ENCODE peak calls at places on chromosome 22, in eight cellular contexts. P, Z, Y, D, L, O, K and V are unnamed samples.

GRCh38 chr22:36377022-36377631 is 10.6 kb downstream of the MYH9 start:
- DNase-seq in P (no peak), Z (no peak), Y (no peak), D (no peak), L (no peak), O (no peak), K (no peak), V (no peak)

GRCh38 chr22:39658367-39658766 is 87.8 kb downstream of the CACNA1I start:
- DNase-seq in P (no peak), Z (no peak), Y (no peak), D (no peak), L (no peak), O (no peak), K (no peak), V (no peak)

GRCh38 chr22:48840112-48840949 is 987.3 kb downstream of the BRD1 start:
- DNase-seq in P (no peak), Z (no peak), Y (no peak), D (no peak), L (no peak), O (no peak), K (no peak), V (no peak)

GRCh38 chr22:40322061-40322460 is 24.2 kb upstream of the ADSL start:
- DNase-seq in P (no peak), Z (no peak), Y (no peak), D (no peak), L (no peak), O (no peak), K (no peak), V (no peak)

GRCh38 chr22:50474711-50475651 is at the start of gene SBF1:
- DNase-seq in P (peak), Z (peak), Y (no peak), D (peak), L (peak), O (peak), K (peak), V (no peak)

GRCh38 chr22:36330127-36330526 is 57.6 kb downstream of the MYH9 start:
- DNase-seq in P (no peak), Z (no peak), Y (no peak), D (no peak), L (no peak), O (no peak), K (no peak), V (no peak)

GRCh38 chr22:22820626-22821025 is 67.0 kb upstream of the IGLL5 start:
- DNase-seq in P (no peak), Z (no peak), Y (no peak), D (no peak), L (no peak), O (no peak), K (no peak), V (no peak)

GRCh38 chr22:27213766-27214581 is 556.6 kb downstream of the MIAT start:
- DNase-seq in P (no peak), Z (no peak), Y (no peak), D (peak), L (no peak), O (no peak), K (no peak), V (no peak)

GRCh38 chr22:35328472-35328885 is 28.8 kb downstream of the TOM1 start:
- DNase-seq in P (no peak), Z (no peak), Y (no peak), D (peak), L (peak), O (no peak), K (no peak), V (no peak)

GRCh38 chr22:37848587-37849088 is 581 bp upstream of the EIF3L start:
- DNase-seq in P (peak), Z (no peak), Y (no peak), D (peak), L (peak), O (no peak), K (peak), V (no peak)

GRCh38 chr22:47152938-47153337 is 390.5 kb downstream of the TBC1D22A start:
- DNase-seq in P (no peak), Z (no peak), Y (no peak), D (no peak), L (no peak), O (no peak), K (no peak), V (no peak)

GRCh38 chr22:27113211-27114030 is 456.0 kb downstream of the MIAT start:
- DNase-seq in P (peak), Z (no peak), Y (no peak), D (peak), L (peak), O (no peak), K (no peak), V (no peak)

GRCh38 chr22:22558972-22559603 is at the start of gene PRAME:
- DNase-seq in P (peak), Z (peak), Y (peak), D (peak), L (peak), O (peak), K (peak), V (peak)

GRCh38 chr22:50136431-50137047 is 34.0 kb upstream of the PANX2 start:
- DNase-seq in P (no peak), Z (no peak), Y (no peak), D (no peak), L (no peak), O (no peak), K (no peak), V (peak)

GRCh38 chr22:20412474-20413216 is 18.7 kb downstream of the ZNF74 start:
- DNase-seq in P (no peak), Z (no peak), Y (no peak), D (no peak), L (no peak), O (no peak), K (no peak), V (no peak)

GRCh38 chr22:25970996-25971811 is 198.1 kb upstream of the SEZ6L start:
- DNase-seq in P (no peak), Z (no peak), Y (peak), D (no peak), L (no peak), O (peak), K (peak), V (no peak)

GRCh38 chr22:46062971-46063631 is 86.1 kb upstream of the WNT7B start:
- DNase-seq in P (no peak), Z (no peak), Y (no peak), D (no peak), L (no peak), O (no peak), K (no peak), V (no peak)

GRCh38 chr22:50053861-50054260 is 4.2 kb downstream of the TTLL8 start:
- DNase-seq in P (no peak), Z (no peak), Y (no peak), D (no peak), L (no peak), O (no peak), K (no peak), V (no peak)

GRCh38 chr22:21643533-21644357 is 1.6 kb downstream of the SDF2L1 start:
- DNase-seq in P (no peak), Z (peak), Y (no peak), D (no peak), L (no peak), O (no peak), K (no peak), V (no peak)

GRCh38 chr22:23163665-23164064 is 16.6 kb upstream of the BCR start:
- DNase-seq in P (no peak), Z (no peak), Y (no peak), D (no peak), L (no peak), O (no peak), K (no peak), V (no peak)

GRCh38 chr22:46075764-46076531 is 74.4 kb upstream of the PPARA start:
- DNase-seq in P (no peak), Z (no peak), Y (no peak), D (no peak), L (no peak), O (no peak), K (no peak), V (no peak)

GRCh38 chr22:47619631-47620030 is 857.2 kb downstream of the TBC1D22A start:
- DNase-seq in P (no peak), Z (no peak), Y (no peak), D (no peak), L (no peak), O (no peak), K (no peak), V (no peak)

GRCh38 chr22:20141186-20142077 is 9.4 kb downstream of the CCDC188 start:
- DNase-seq in P (no peak), Z (no peak), Y (no peak), D (no peak), L (no peak), O (no peak), K (no peak), V (no peak)

GRCh38 chr22:46049726-46050450 is 72.9 kb upstream of the WNT7B start:
- DNase-seq in P (no peak), Z (no peak), Y (no peak), D (no peak), L (no peak), O (no peak), K (no peak), V (no peak)

GRCh38 chr22:38873469-38874411 is 1.7 kb upstream of the CBX6 start:
- DNase-seq in P (no peak), Z (no peak), Y (no peak), D (no peak), L (no peak), O (peak), K (no peak), V (no peak)

GRCh38 chr22:26974914-26975313 is 317.5 kb downstream of the MIAT start:
- DNase-seq in P (no peak), Z (no peak), Y (no peak), D (no peak), L (no peak), O (no peak), K (no peak), V (no peak)

GRCh38 chr22:46595545-46595944 is 24.6 kb upstream of the GRAMD4 start:
- DNase-seq in P (no peak), Z (no peak), Y (no peak), D (no peak), L (no peak), O (no peak), K (no peak), V (no peak)

GRCh38 chr22:46854125-46854870 is 91.8 kb downstream of the TBC1D22A start:
- DNase-seq in P (no peak), Z (peak), Y (no peak), D (peak), L (no peak), O (no peak), K (peak), V (no peak)

GRCh38 chr22:20465759-20466077 is 28.1 kb upstream of the SCARF2 start:
- DNase-seq in P (no peak), Z (no peak), Y (no peak), D (no peak), L (no peak), O (no peak), K (no peak), V (no peak)

GRCh38 chr22:22103078-22103593 is 120.5 kb upstream of the TOP3B start:
- DNase-seq in P (peak), Z (peak), Y (no peak), D (no peak), L (no peak), O (no peak), K (peak), V (no peak)

GRCh38 chr22:40400173-40400572 is 29.8 kb downstream of the SGSM3 start:
- DNase-seq in P (no peak), Z (no peak), Y (no peak), D (no peak), L (no peak), O (peak), K (no peak), V (no peak)

GRCh38 chr22:48749555-48750227 is 1078.0 kb downstream of the BRD1 start:
- DNase-seq in P (no peak), Z (no peak), Y (no peak), D (no peak), L (no peak), O (no peak), K (no peak), V (no peak)

GRCh38 chr22:20636945-20637344 is 129.5 kb downstream of the MED15 start:
- DNase-seq in P (no peak), Z (no peak), Y (no peak), D (no peak), L (no peak), O (no peak), K (no peak), V (no peak)

DNA sequence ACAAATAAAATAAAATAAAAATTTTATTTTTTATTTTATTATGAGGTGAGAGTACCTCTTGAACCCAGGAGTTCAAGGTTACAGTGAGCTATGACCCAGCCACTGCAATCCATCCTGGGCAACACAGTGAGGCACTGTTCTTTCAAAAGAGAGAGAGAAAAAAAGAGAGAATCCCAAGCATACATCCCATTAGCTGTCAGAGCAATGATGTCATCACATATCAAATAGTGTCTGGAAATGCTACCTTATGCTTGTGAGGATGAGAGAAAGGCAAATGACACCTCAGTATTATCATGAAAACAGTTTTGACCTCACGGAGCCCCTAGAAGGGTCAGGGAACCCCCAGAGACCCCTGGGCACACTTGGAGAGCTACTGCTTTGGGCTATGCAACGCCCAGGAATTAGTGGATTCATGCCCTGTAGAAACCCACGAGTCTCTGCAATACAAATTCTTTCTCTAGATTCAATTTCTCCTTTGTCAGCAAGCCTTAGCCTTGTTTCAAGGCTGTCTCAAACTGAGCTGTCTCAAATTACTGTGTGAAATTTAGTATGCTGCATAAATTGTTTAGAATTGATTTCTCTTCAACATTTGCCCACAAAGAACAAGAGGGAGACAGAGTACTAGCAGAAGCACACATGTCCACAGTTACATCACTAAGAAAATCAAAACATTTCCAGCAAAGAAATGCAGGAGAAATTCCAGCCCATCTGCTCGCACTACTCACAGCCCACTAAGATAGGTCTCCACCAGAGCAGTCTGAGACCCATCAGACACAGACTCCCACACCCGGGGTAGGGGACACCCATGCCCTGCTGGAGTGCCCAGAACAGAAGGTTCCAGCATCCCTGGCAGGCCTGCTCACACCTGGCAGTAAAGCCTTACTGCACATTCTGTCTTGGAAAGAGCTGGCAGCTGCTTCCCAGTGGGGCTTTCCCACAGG is 18.1 kb downstream of the DGCR2 start:
- DNase-seq in P (no peak), Z (no peak), Y (no peak), D (no peak), L (no peak), O (no peak), K (no peak), V (no peak)
- TF ChIP-seq POLR2AphosphoS5 in P (no peak), Z (no peak), Y (no peak), D (no peak), L (no peak), O (no peak), K (no peak), V (no peak)

GRCh38 chr22:24496234-24496633 is 1.1 kb downstream of the UPB1 start:
- DNase-seq in P (no peak), Z (no peak), Y (no peak), D (no peak), L (no peak), O (no peak), K (no peak), V (no peak)

GRCh38 chr22:24496661-24497060 is 1.5 kb downstream of the UPB1 start:
- DNase-seq in P (no peak), Z (no peak), Y (no peak), D (no peak), L (no peak), O (no peak), K (no peak), V (no peak)

GRCh38 chr22:24495365-24495675 is 188 bp downstream of the UPB1 start:
- DNase-seq in P (no peak), Z (no peak), Y (no peak), D (no peak), L (no peak), O (no peak), K (no peak), V (no peak)

GRCh38 chr22:24494182-24494534 is 974 bp upstream of the UPB1 start:
- DNase-seq in P (no peak), Z (no peak), Y (no peak), D (no peak), L (no peak), O (no peak), K (no peak), V (no peak)

DNA sequence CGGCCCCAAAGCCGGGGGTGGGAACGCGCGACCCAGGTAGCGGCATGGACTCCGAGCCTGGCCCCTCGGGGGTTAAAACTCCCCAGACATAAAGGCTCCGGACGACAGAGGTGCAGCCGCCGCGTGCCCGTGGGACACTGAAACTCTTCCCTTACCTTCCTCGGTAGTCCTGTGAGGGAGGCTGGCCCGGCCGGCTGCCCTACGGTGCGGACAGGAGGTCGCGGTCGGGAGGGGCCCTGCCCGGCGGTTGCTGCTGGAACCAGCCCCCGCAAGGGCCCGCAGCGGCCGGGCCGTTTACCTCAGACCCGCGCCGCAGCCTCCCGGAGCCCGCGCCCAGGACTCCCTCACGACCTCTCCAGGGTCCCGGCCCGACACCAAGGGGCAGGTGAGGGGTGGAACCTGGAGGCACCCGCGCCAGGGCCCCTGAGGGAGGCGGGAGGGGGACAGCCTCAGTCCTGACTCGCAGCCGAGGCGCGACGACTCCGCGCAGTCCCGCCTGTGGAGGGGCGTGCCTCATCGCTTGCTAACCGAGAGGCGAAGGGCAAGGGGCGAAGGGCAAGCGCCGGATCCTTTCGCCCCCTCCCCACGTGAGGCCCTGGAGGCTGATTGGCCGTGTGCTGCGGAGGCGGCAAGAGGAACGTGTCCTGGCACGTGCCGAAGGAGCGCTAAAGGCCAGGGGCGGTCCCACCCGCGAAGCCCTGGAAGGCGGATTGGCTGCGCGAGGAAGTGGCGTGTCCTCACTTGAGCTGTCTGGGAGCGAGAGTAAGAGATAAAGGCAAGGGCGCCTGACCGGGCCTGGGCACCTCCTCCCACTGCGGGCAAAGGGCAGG is at the start of gene UPB1:
- DNase-seq in P (no peak), Z (no peak), Y (no peak), D (no peak), L (no peak), O (no peak), K (peak), V (no peak)
- TF ChIP-seq EZH2 in P (no peak), Z (no peak), Y (peak), D (peak), L (no peak), O (no peak), K (no peak), V (no peak)

GRCh38 chr22:32800158-32800557 is 1.3 kb upstream of the TIMP3 start:
- DNase-seq in P (no peak), Z (no peak), Y (no peak), D (no peak), L (no peak), O (no peak), K (no peak), V (no peak)

GRCh38 chr22:32801001-32801435 is 487 bp upstream of the TIMP3 start:
- DNase-seq in P (no peak), Z (no peak), Y (no peak), D (no peak), L (no peak), O (no peak), K (no peak), V (no peak)

GRCh38 chr22:32803020-32803758 is 1.7 kb downstream of the TIMP3 start:
- DNase-seq in P (no peak), Z (no peak), Y (no peak), D (no peak), L (no peak), O (no peak), K (no peak), V (no peak)

GRCh38 chr22:32802291-32802826 is 854 bp downstream of the TIMP3 start:
- DNase-seq in P (no peak), Z (no peak), Y (no peak), D (no peak), L (no peak), O (no peak), K (no peak), V (no peak)

DNA sequence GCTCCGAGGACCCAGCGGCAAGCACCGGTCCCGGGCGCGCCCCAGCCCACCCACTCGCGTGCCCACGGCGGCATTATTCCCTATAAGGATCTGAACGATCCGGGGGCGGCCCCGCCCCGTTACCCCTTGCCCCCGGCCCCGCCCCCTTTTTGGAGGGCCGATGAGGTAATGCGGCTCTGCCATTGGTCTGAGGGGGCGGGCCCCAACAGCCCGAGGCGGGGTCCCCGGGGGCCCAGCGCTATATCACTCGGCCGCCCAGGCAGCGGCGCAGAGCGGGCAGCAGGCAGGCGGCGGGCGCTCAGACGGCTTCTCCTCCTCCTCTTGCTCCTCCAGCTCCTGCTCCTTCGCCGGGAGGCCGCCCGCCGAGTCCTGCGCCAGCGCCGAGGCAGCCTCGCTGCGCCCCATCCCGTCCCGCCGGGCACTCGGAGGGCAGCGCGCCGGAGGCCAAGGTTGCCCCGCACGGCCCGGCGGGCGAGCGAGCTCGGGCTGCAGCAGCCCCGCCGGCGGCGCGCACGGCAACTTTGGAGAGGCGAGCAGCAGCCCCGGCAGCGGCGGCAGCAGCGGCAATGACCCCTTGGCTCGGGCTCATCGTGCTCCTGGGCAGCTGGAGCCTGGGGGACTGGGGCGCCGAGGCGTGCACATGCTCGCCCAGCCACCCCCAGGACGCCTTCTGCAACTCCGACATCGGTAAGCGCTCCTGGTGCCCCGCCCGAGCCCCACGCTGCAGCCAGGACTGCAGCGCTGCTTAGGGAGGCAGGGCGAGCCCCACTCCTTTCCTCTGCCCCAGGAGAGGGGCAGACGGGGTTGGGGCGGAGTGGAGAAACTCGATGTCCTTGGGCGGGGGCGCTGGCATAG is at the start of gene TIMP3:
- DNase-seq in P (no peak), Z (peak), Y (peak), D (no peak), L (no peak), O (no peak), K (peak), V (no peak)
- TF ChIP-seq POLR2AphosphoS5 in P (no peak), Z (no peak), Y (peak), D (no peak), L (peak), O (no peak), K (peak), V (peak)

DNA sequence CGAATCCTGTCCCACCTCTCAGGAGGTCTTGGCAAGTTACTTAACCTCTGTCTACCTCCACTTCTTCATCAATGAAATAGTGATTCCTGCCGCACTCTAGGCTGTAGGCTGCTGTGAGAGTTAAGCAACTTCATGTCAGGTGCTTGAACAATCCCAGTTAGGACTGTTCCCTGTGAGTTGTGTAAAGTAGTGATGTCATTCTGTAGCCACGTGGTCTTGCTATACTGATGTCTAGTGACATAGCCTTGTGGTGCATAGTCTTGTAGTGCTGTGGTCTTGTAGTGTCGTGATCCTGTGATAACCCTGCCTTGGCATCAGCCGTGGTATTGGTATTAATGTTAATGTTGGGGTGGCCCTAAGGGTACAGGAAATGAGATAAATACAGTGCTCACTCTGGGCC is 30.3 kb upstream of the PRR5 start:
- DNase-seq in P (no peak), Z (no peak), Y (no peak), D (no peak), L (peak), O (no peak), K (no peak), V (no peak)
- TF ChIP-seq EZH2 in P (no peak), Z (no peak), Y (no peak), D (no peak), L (no peak), O (no peak), K (no peak), V (no peak)